ENCODE peak calls at places on chromosome 17, in nine cellular contexts. D is NCI-H510A treated with DMSO at 0.1 percent for 48 hours, F is pancreas, I is NCI-H774, K is HT-29, T is putamen, A is Daoy, W is NCI-H524, L is breast epithelium. V is an unnamed sample.

GRCh38 chr17:80036715-80037477 is 454 bp downstream of the CCDC40 start:
- DNase-seq in D (peak; percentile 45), K (no peak), L (no peak), A (peak; percentile 37), T (peak; percentile 39), F (peak; percentile 78), I (peak; percentile 70), W (peak; percentile 90), V (no peak)

GRCh38 chr17:30251931-30252330 is 16.4 kb upstream of the SLC6A4 start:
- DNase-seq in W (no peak), D (no peak), A (no peak), K (no peak), F (no peak), L (no peak), T (no peak), I (no peak), V (no peak)

GRCh38 chr17:78330570-78331224 is 29.2 kb downstream of the SOCS3 start:
- DNase-seq in W (no peak), T (no peak), L (no peak), K (no peak), I (no peak), A (peak; percentile 85), F (no peak), D (no peak), V (no peak)

GRCh38 chr17:245611-246010 is 64.2 kb upstream of the DOC2B start:
- DNase-seq in K (no peak), W (no peak), A (no peak), L (no peak), T (no peak), F (peak; percentile 71), I (no peak), D (no peak), V (no peak)

GRCh38 chr17:21217346-21217745 is 3.4 kb upstream of the TMEM11 start:
- DNase-seq in W (no peak), F (no peak), D (no peak), I (no peak), K (no peak), T (no peak), A (no peak), L (no peak), V (no peak)

GRCh38 chr17:70855401-70856054 is 686.2 kb downstream of the KCNJ2 start:
- DNase-seq in W (no peak), F (no peak), A (no peak), L (no peak), I (peak; percentile 87), T (no peak), D (peak; percentile 93), K (peak; percentile 8), V (no peak)

GRCh38 chr17:4154201-4154600 is 11.2 kb downstream of the CYB5D2 start:
- DNase-seq in T (no peak), D (no peak), L (no peak), F (no peak), K (no peak), A (no peak), W (no peak), I (no peak), V (no peak)

GRCh38 chr17:55303701-55304145 is 39.0 kb downstream of the HLF start:
- DNase-seq in K (no peak), I (no peak), F (no peak), A (no peak), W (no peak), T (no peak), L (no peak), D (no peak), V (no peak)

GRCh38 chr17:81028506-81028858 is 6.5 kb upstream of the BAIAP2 start:
- DNase-seq in T (no peak), A (no peak), D (no peak), L (no peak), K (no peak), I (no peak), F (peak; percentile 71), W (peak; percentile 54), V (no peak)

GRCh38 chr17:38460082-38460715 is 31.9 kb downstream of the ARHGAP23 start:
- DNase-seq in D (peak; percentile 45), K (no peak), T (no peak), I (no peak), L (no peak), A (no peak), W (no peak), F (no peak), V (no peak)

GRCh38 chr17:60526726-60527125 is 684 bp upstream of the APPBP2 start:
- DNase-seq in A (no peak), I (no peak), D (peak; percentile 40), L (no peak), T (no peak), K (no peak), W (peak; percentile 26), F (no peak), V (no peak)

GRCh38 chr17:73091770-73092517 is 544 bp downstream of the SLC39A11 start:
- DNase-seq in W (peak; percentile 56), D (peak; percentile 72), T (peak; percentile 35), A (peak; percentile 49), L (no peak), F (no peak), K (peak; percentile 63), I (peak; percentile 37), V (peak; percentile 40)

GRCh38 chr17:44604149-44605115 is 47.1 kb downstream of the FZD2 start:
- DNase-seq in D (no peak), I (no peak), L (no peak), A (no peak), T (no peak), K (no peak), F (no peak), W (peak; percentile 37), V (no peak)

GRCh38 chr17:59643159-59643857 is 23.6 kb downstream of the CLTC start:
- DNase-seq in W (no peak), A (no peak), F (no peak), L (no peak), D (peak; percentile 29), I (no peak), T (no peak), K (peak; percentile 23), V (no peak)

GRCh38 chr17:69269174-69269998 is 40.8 kb upstream of the ABCA10 start:
- DNase-seq in T (no peak), A (peak; percentile 43), W (no peak), K (no peak), L (no peak), I (no peak), D (no peak), F (no peak), V (no peak)

GRCh38 chr17:7184091-7184488 is 4.9 kb upstream of the ASGR1 start:
- DNase-seq in I (no peak), T (no peak), W (peak; percentile 31), K (peak; percentile 61), A (no peak), F (peak; percentile 87), D (peak; percentile 5), L (no peak), V (no peak)

GRCh38 chr17:14203392-14203791 is 33.3 kb downstream of the CDRT15 start:
- DNase-seq in K (no peak), L (no peak), T (no peak), D (no peak), W (no peak), I (no peak), A (no peak), F (no peak), V (no peak)

GRCh38 chr17:44152875-44153274 is 11.1 kb downstream of the HROB start:
- DNase-seq in A (no peak), I (no peak), K (no peak), F (no peak), W (no peak), T (no peak), D (no peak), L (no peak), V (no peak)

GRCh38 chr17:66826856-66827255 is 8.1 kb upstream of the CACNG5 start:
- DNase-seq in F (no peak), L (no peak), D (no peak), K (no peak), W (no peak), I (no peak), T (no peak), A (no peak), V (no peak)

GRCh38 chr17:65504141-65504540 is 57.3 kb downstream of the AXIN2 start:
- DNase-seq in A (no peak), D (no peak), L (no peak), T (no peak), W (no peak), F (no peak), K (no peak), I (no peak), V (no peak)

GRCh38 chr17:65061621-65062020 is 5.1 kb upstream of the GNA13 start:
- DNase-seq in L (no peak), T (no peak), D (no peak), A (no peak), K (no peak), I (no peak), F (no peak), W (no peak), V (no peak)

GRCh38 chr17:16085066-16085699 is 85.6 kb downstream of the TTC19 start:
- DNase-seq in T (no peak), F (no peak), A (no peak), L (no peak), I (no peak), D (no peak), W (no peak), K (no peak), V (no peak)

GRCh38 chr17:72004011-72004427 is 116.8 kb upstream of the SOX9 start:
- DNase-seq in I (no peak), L (no peak), F (no peak), D (no peak), W (no peak), T (peak; percentile 12), K (no peak), A (no peak), V (no peak)

GRCh38 chr17:20095366-20096080 is 86.4 kb downstream of the SPECC1 start:
- DNase-seq in K (peak; percentile 36), L (peak; percentile 44), F (no peak), W (peak; percentile 77), I (no peak), A (peak; percentile 55), D (peak; percentile 80), T (peak; percentile 87), V (peak; percentile 58)

GRCh38 chr17:5050281-5050680 is 15.1 kb upstream of the SLC52A1 start:
- DNase-seq in K (no peak), F (no peak), I (no peak), W (no peak), A (no peak), D (no peak), L (no peak), T (no peak), V (no peak)

GRCh38 chr17:58329808-58330543 is 1.4 kb upstream of the TSPOAP1 start:
- DNase-seq in K (no peak), A (no peak), F (no peak), D (no peak), T (no peak), W (no peak), L (no peak), I (no peak), V (no peak)

V was measured in ovary.